ENCODE peak calls at places on chromosomes 12 and 14, in four cellular contexts. R is gastrocnemius medialis; G is activated CD4-positive, alpha-beta T cell treated with anti-CD3 and anti-CD28 coated beads, Interleukin-2, amount 50 U/mL, for 4 hours; T is OCI-LY7. S is an unnamed sample.

GRCh38 chr12:1859643-1860042 is 39.3 kb downstream of the LRTM2 start:
- DNase-seq in R (no peak), G (no peak), T (no peak), S (peak; percentile 55)

GRCh38 chr12:120404271-120404670 is 33.6 kb upstream of the COX6A1 start:
- DNase-seq in R (no peak), G (no peak), T (no peak), S (no peak)

GRCh38 chr12:11875414-11875935 is 195.3 kb upstream of the BCL2L14 start:
- DNase-seq in R (no peak), G (peak; percentile 7), T (no peak), S (no peak)

GRCh38 chr12:22684526-22685118 is 59.7 kb downstream of the ETNK1 start:
- DNase-seq in R (no peak), G (no peak), T (peak; percentile 48), S (no peak)

GRCh38 chr12:128449146-128449894 is 182.3 kb downstream of the TMEM132C start:
- DNase-seq in R (no peak), G (no peak), T (no peak), S (no peak)

GRCh38 chr12:27998170-27999110 is 25.9 kb upstream of the PTHLH start:
- DNase-seq in R (no peak), G (no peak), T (no peak), S (no peak)

GRCh38 chr12:92829683-92830282 is 99.3 kb downstream of the EEA1 start:
- DNase-seq in R (no peak), G (no peak), T (no peak), S (no peak)

GRCh38 chr12:22672951-22673350 is 48.0 kb downstream of the ETNK1 start:
- DNase-seq in R (no peak), G (no peak), T (no peak), S (no peak)

GRCh38 chr14:87811246-87811645 is 181.7 kb downstream of the GALC start:
- DNase-seq in R (no peak), G (no peak), T (no peak), S (no peak)

GRCh38 chr12:94320109-94320508 is 139.6 kb downstream of the CEP83 start:
- DNase-seq in R (no peak), G (no peak), T (no peak), S (no peak)

GRCh38 chr14:91396959-91397815 is 20.4 kb downstream of the CCDC88C start:
- DNase-seq in R (no peak), G (peak; percentile 19), T (peak; percentile 87), S (no peak)

GRCh38 chr12:111089616-111090015 is 169.2 kb upstream of the MYL2 start:
- DNase-seq in R (no peak), G (no peak), T (peak; percentile 70), S (no peak)

GRCh38 chr12:83664650-83665049 is 977.9 kb downstream of the TMTC2 start:
- DNase-seq in R (no peak), G (no peak), T (no peak), S (no peak)

GRCh38 chr14:92925446-92925845 is 2.5 kb downstream of the CHGA start:
- DNase-seq in R (no peak), G (no peak), T (no peak), S (no peak)

GRCh38 chr12:114288071-114288470 is 117.9 kb downstream of the TBX5 start:
- DNase-seq in R (no peak), G (no peak), T (no peak), S (no peak)

GRCh38 chr12:41264281-41264680 is 76.2 kb downstream of the PDZRN4 start:
- DNase-seq in R (no peak), G (no peak), T (peak; percentile 16), S (no peak)

GRCh38 chr12:62934799-62935674 is at the start of gene PPM1H:
- DNase-seq in R (peak; percentile 50), G (no peak), T (peak; percentile 78), S (peak; percentile 77)

GRCh38 chr12:104593482-104593881 is 136.7 kb downstream of the CHST11 start:
- DNase-seq in R (no peak), G (no peak), T (no peak), S (no peak)

GRCh38 chr14:72606879-72607278 is 287.0 kb downstream of the DPF3 start:
- DNase-seq in R (no peak), G (no peak), T (no peak), S (no peak)

GRCh38 chr14:19823765-19824164 is 20.2 kb downstream of the OR4N2 start:
- DNase-seq in R (no peak), G (no peak), T (no peak), S (no peak)

GRCh38 chr14:39488600-39488999 is 56.4 kb upstream of the FBXO33 start:
- DNase-seq in R (no peak), G (no peak), T (no peak), S (no peak)

GRCh38 chr14:55107766-55108554 is 21.1 kb upstream of the LGALS3 start:
- DNase-seq in R (peak; percentile 83), G (peak; percentile 26), T (no peak), S (peak; percentile 94)

GRCh38 chr12:49847161-49847560 is 4.3 kb upstream of the BCDIN3D start:
- DNase-seq in R (no peak), G (no peak), T (peak; percentile 24), S (no peak)

GRCh38 chr14:96098309-96098998 is 59.3 kb downstream of the C14orf132 start:
- DNase-seq in R (no peak), G (no peak), T (peak; percentile 46), S (peak; percentile 35)

GRCh38 chr14:71400821-71401447 is 493.7 kb downstream of the PCNX1 start:
- DNase-seq in R (no peak), G (no peak), T (no peak), S (no peak)

GRCh38 chr12:104381721-104382480 is 74.8 kb upstream of the CHST11 start:
- DNase-seq in R (peak; percentile 57), G (peak; percentile 80), T (peak; percentile 87), S (peak; percentile 76)

GRCh38 chr12:56699020-56699661 is 11.1 kb upstream of the PTGES3 start:
- DNase-seq in R (no peak), G (no peak), T (no peak), S (no peak)

GRCh38 chr12:119700078-119700477 is 32.1 kb downstream of the PRKAB1 start:
- DNase-seq in R (no peak), G (no peak), T (no peak), S (no peak)

GRCh38 chr12:52418576-52419110 is 12.5 kb upstream of the KRT82 start:
- DNase-seq in R (no peak), G (no peak), T (no peak), S (no peak)

GRCh38 chr12:2429032-2429431 is 365.7 kb upstream of the FKBP4 start:
- DNase-seq in R (no peak), G (no peak), T (no peak), S (no peak)

GRCh38 chr12:82425241-82425640 is 66.9 kb downstream of the METTL25 start:
- DNase-seq in R (no peak), G (no peak), T (no peak), S (no peak)

GRCh38 chr14:38208825-38209562 is 1.3 kb downstream of the SSTR1 start:
- DNase-seq in R (no peak), G (no peak), T (no peak), S (peak; percentile 23)

GRCh38 chr12:34303091-34303870 is 281.0 kb downstream of the ALG10 start:
- DNase-seq in R (no peak), G (no peak), T (no peak), S (no peak)

GRCh38 chr14:33568935-33569579 is 381.8 kb downstream of the EGLN3 start:
- DNase-seq in R (no peak), G (no peak), T (no peak), S (no peak)

GRCh38 chr14:26199096-26199495 is 398.7 kb downstream of the NOVA1 start:
- DNase-seq in R (no peak), G (no peak), T (no peak), S (no peak)